ENCODE peak calls at places on chromosome 17, in five cellular contexts. One of them, this sample, is unnamed.

GRCh38 chr17:38922538-38923291 is 2.7 kb upstream of the LASP1NB start:
- DNase-seq in KG1: no peak
- DNase-seq in AG04449: no peak
- DNase-seq in hypothalamus: peak; percentile 42
- DNase-seq in HFFc6: peak; percentile 52
- DNase-seq in this sample: no peak

GRCh38 chr17:57687642-57688041 is 57.5 kb downstream of the CCDC182 start:
- DNase-seq in AG04449: no peak
- DNase-seq in KG1: no peak
- DNase-seq in hypothalamus: no peak
- DNase-seq in HFFc6: no peak
- DNase-seq in this sample: no peak

GRCh38 chr17:73754886-73755285 is 110.6 kb upstream of the SDK2 start:
- DNase-seq in AG04449: no peak
- DNase-seq in HFFc6: no peak
- DNase-seq in KG1: no peak
- DNase-seq in hypothalamus: no peak
- DNase-seq in this sample: no peak

GRCh38 chr17:35022536-35023063 is 40.9 kb downstream of the RFFL start:
- DNase-seq in hypothalamus: peak; percentile 56
- DNase-seq in HFFc6: peak; percentile 90
- DNase-seq in KG1: peak; percentile 62
- DNase-seq in AG04449: peak; percentile 74
- DNase-seq in this sample: peak; percentile 36

GRCh38 chr17:77011173-77012011 is 129.4 kb upstream of the SEC14L1 start:
- DNase-seq in AG04449: no peak
- DNase-seq in KG1: peak; percentile 37
- DNase-seq in HFFc6: peak; percentile 44
- DNase-seq in hypothalamus: no peak
- DNase-seq in this sample: no peak

GRCh38 chr17:39198186-39198566 is 707 bp upstream of the CACNB1 start:
- DNase-seq in HFFc6: no peak
- DNase-seq in hypothalamus: no peak
- DNase-seq in AG04449: no peak
- DNase-seq in KG1: no peak
- DNase-seq in this sample: no peak

GRCh38 chr17:37576281-37576680 is 32.9 kb downstream of the SYNRG start:
- DNase-seq in hypothalamus: no peak
- DNase-seq in KG1: no peak
- DNase-seq in AG04449: no peak
- DNase-seq in HFFc6: no peak
- DNase-seq in this sample: no peak

GRCh38 chr17:79812969-79813825 is 16.3 kb upstream of the CBX8 start:
- DNase-seq in hypothalamus: no peak
- DNase-seq in HFFc6: no peak
- DNase-seq in KG1: no peak
- DNase-seq in AG04449: no peak
- DNase-seq in this sample: no peak

GRCh38 chr17:17766351-17767095 is 70.3 kb downstream of the SREBF1 start:
- DNase-seq in hypothalamus: no peak
- DNase-seq in HFFc6: no peak
- DNase-seq in KG1: no peak
- DNase-seq in AG04449: no peak
- DNase-seq in this sample: no peak

GRCh38 chr17:38751144-38751802 is 1.3 kb upstream of the PSMB3 start:
- DNase-seq in AG04449: no peak
- DNase-seq in KG1: no peak
- DNase-seq in HFFc6: no peak
- DNase-seq in hypothalamus: no peak
- DNase-seq in this sample: no peak

GRCh38 chr17:45425125-45425983 is 7.3 kb downstream of the ARHGAP27 start:
- DNase-seq in HFFc6: peak; percentile 57
- DNase-seq in AG04449: no peak
- DNase-seq in hypothalamus: no peak
- DNase-seq in KG1: no peak
- DNase-seq in this sample: no peak

GRCh38 chr17:73613271-73613941 is 30.8 kb downstream of the SDK2 start:
- DNase-seq in AG04449: no peak
- DNase-seq in KG1: no peak
- DNase-seq in HFFc6: no peak
- DNase-seq in hypothalamus: no peak
- DNase-seq in this sample: no peak

GRCh38 chr17:39270923-39271322 is 45.2 kb upstream of the STAC2 start:
- DNase-seq in HFFc6: peak; percentile 61
- DNase-seq in hypothalamus: no peak
- DNase-seq in AG04449: peak; percentile 69
- DNase-seq in KG1: no peak
- DNase-seq in this sample: no peak

GRCh38 chr17:74354123-74354522 is 7.5 kb downstream of the BTBD17 start:
- DNase-seq in AG04449: no peak
- DNase-seq in KG1: peak; percentile 80
- DNase-seq in hypothalamus: no peak
- DNase-seq in HFFc6: no peak
- DNase-seq in this sample: no peak

GRCh38 chr17:7019406-7019805 is 3.4 kb upstream of the BCL6B start:
- DNase-seq in hypothalamus: no peak
- DNase-seq in KG1: no peak
- DNase-seq in HFFc6: no peak
- DNase-seq in AG04449: no peak
- DNase-seq in this sample: no peak

GRCh38 chr17:78315355-78316114 is 44.3 kb downstream of the SOCS3 start:
- DNase-seq in hypothalamus: no peak
- DNase-seq in HFFc6: peak; percentile 91
- DNase-seq in AG04449: no peak
- DNase-seq in KG1: no peak
- DNase-seq in this sample: peak; percentile 88

GRCh38 chr17:50129946-50130777 is at the start of gene SAMD14:
- DNase-seq in HFFc6: no peak
- DNase-seq in hypothalamus: peak; percentile 24
- DNase-seq in KG1: no peak
- DNase-seq in AG04449: no peak
- DNase-seq in this sample: no peak

GRCh38 chr17:72104863-72105234 is 16.0 kb upstream of the SOX9 start:
- DNase-seq in AG04449: no peak
- DNase-seq in KG1: no peak
- DNase-seq in hypothalamus: no peak
- DNase-seq in HFFc6: no peak
- DNase-seq in this sample: no peak

GRCh38 chr17:65794572-65794971 is 233.1 kb upstream of the AXIN2 start:
- DNase-seq in AG04449: no peak
- DNase-seq in KG1: no peak
- DNase-seq in hypothalamus: no peak
- DNase-seq in HFFc6: peak; percentile 21
- DNase-seq in this sample: no peak

GRCh38 chr17:16442594-16443389 is 27.4 kb downstream of the TRPV2 start:
- DNase-seq in KG1: no peak
- DNase-seq in HFFc6: no peak
- DNase-seq in AG04449: no peak
- DNase-seq in hypothalamus: no peak
- DNase-seq in this sample: no peak

GRCh38 chr17:39080416-39081179 is 70.8 kb downstream of the PLXDC1 start:
- DNase-seq in AG04449: no peak
- DNase-seq in KG1: no peak
- DNase-seq in hypothalamus: no peak
- DNase-seq in HFFc6: peak; percentile 37
- DNase-seq in this sample: no peak

GRCh38 chr17:34763727-34764665 is 184.6 kb downstream of the TMEM132E start:
- DNase-seq in HFFc6: no peak
- DNase-seq in AG04449: no peak
- DNase-seq in hypothalamus: no peak
- DNase-seq in KG1: no peak
- DNase-seq in this sample: no peak

GRCh38 chr17:17983376-17983775 is 10.7 kb downstream of the DRC3 start:
- DNase-seq in KG1: no peak
- DNase-seq in AG04449: no peak
- DNase-seq in HFFc6: no peak
- DNase-seq in hypothalamus: no peak
- DNase-seq in this sample: no peak

GRCh38 chr17:29168079-29168758 is 12.0 kb downstream of the MYO18A start:
- DNase-seq in HFFc6: no peak
- DNase-seq in hypothalamus: no peak
- DNase-seq in AG04449: no peak
- DNase-seq in KG1: no peak
- DNase-seq in this sample: no peak

GRCh38 chr17:77602062-77602746 is 356.3 kb upstream of the TNRC6C start:
- DNase-seq in KG1: no peak
- DNase-seq in HFFc6: peak; percentile 74
- DNase-seq in hypothalamus: no peak
- DNase-seq in AG04449: peak; percentile 26
- DNase-seq in this sample: no peak

GRCh38 chr17:12342609-12343248 is 322.1 kb downstream of the MAP2K4 start:
- DNase-seq in AG04449: no peak
- DNase-seq in hypothalamus: no peak
- DNase-seq in KG1: no peak
- DNase-seq in HFFc6: no peak
- DNase-seq in this sample: no peak

GRCh38 chr17:43861960-43862359 is 15.0 kb downstream of the CD300LG start:
- DNase-seq in KG1: no peak
- DNase-seq in hypothalamus: no peak
- DNase-seq in HFFc6: no peak
- DNase-seq in AG04449: no peak
- DNase-seq in this sample: no peak

GRCh38 chr17:47275245-47275984 is 21.8 kb downstream of the ITGB3 start:
- DNase-seq in HFFc6: peak; percentile 39
- DNase-seq in KG1: no peak
- DNase-seq in hypothalamus: peak; percentile 5
- DNase-seq in AG04449: no peak
- DNase-seq in this sample: peak; percentile 40

GRCh38 chr17:57541472-57542394 is 203.4 kb downstream of the CCDC182 start:
- DNase-seq in hypothalamus: no peak
- DNase-seq in KG1: no peak
- DNase-seq in HFFc6: no peak
- DNase-seq in AG04449: no peak
- DNase-seq in this sample: no peak

GRCh38 chr17:61419496-61420046 is 19.9 kb downstream of the TBX2 start:
- DNase-seq in HFFc6: no peak
- DNase-seq in hypothalamus: no peak
- DNase-seq in AG04449: no peak
- DNase-seq in KG1: no peak
- DNase-seq in this sample: no peak

GRCh38 chr17:7559307-7560171 is 989 bp downstream of the TNFSF13 start:
- DNase-seq in hypothalamus: no peak
- DNase-seq in HFFc6: no peak
- DNase-seq in AG04449: no peak
- DNase-seq in KG1: no peak
- DNase-seq in this sample: no peak